ENCODE peak calls at places on chromosomes 5 and 9, in ten cellular contexts. J is HCT116, R is GM12878, F is heart left ventricle, V is right lobe of liver, Z is upper lobe of left lung, D is A549, X is body of pancreas, H is gastrocnemius medialis, Y is HepG2. T is an unnamed sample.

GRCh38 chr9:137395666-137396010 is 27.3 kb downstream of the EXD3 start:
- ATAC-seq in J (no peak), R (no peak), F (no peak), V (no peak), Z (no peak), D (peak; percentile 14), X (no peak), H (no peak), Y (no peak), T (no peak)

GRCh38 chr5:4359847-4360246 is 764.2 kb downstream of the IRX1 start:
- ATAC-seq in J (no peak), R (no peak), F (no peak), V (no peak), Z (no peak), D (no peak), X (no peak), H (no peak), Y (no peak), T (no peak)

GRCh38 chr5:73399761-73400160 is 48.8 kb downstream of the FOXD1 start:
- ATAC-seq in J (no peak), R (no peak), F (no peak), V (no peak), Z (no peak), D (no peak), X (no peak), H (no peak), Y (no peak), T (no peak)

GRCh38 chr5:73213566-73213998 is 40.6 kb downstream of the TMEM174 start:
- ATAC-seq in J (no peak), R (peak; percentile 39), F (no peak), V (no peak), Z (no peak), D (no peak), X (no peak), H (no peak), Y (no peak), T (no peak)

GRCh38 chr5:67799732-67800234 is 415.8 kb upstream of the PIK3R1 start:
- ATAC-seq in J (no peak), R (no peak), F (peak; percentile 85), V (peak; percentile 65), Z (peak; percentile 73), D (no peak), X (peak; percentile 65), H (peak; percentile 73), Y (no peak), T (peak; percentile 91)

GRCh38 chr5:122586351-122586750 is 188.5 kb upstream of the SNX2 start:
- ATAC-seq in J (no peak), R (no peak), F (no peak), V (no peak), Z (no peak), D (no peak), X (no peak), H (no peak), Y (no peak), T (no peak)

GRCh38 chr5:145495741-145496140 is 339.4 kb downstream of the PRELID2 start:
- ATAC-seq in J (peak; percentile 93), R (no peak), F (no peak), V (no peak), Z (no peak), D (peak; percentile 79), X (peak; percentile 40), H (peak; percentile 58), Y (no peak), T (peak; percentile 31)

GRCh38 chr5:96065577-96066385 is 104.1 kb upstream of the ELL2 start:
- ATAC-seq in J (no peak), R (peak; percentile 59), F (no peak), V (no peak), Z (no peak), D (no peak), X (no peak), H (no peak), Y (peak; percentile 31), T (no peak)

GRCh38 chr5:39399135-39400036 is 25.4 kb downstream of the DAB2 start:
- ATAC-seq in J (no peak), R (no peak), F (peak; percentile 74), V (peak; percentile 30), Z (peak; percentile 81), D (peak; percentile 96), X (peak; percentile 45), H (peak; percentile 93), Y (peak; percentile 28), T (peak; percentile 93)

GRCh38 chr5:73096239-73096575 is 24.2 kb upstream of the TMEM171 start:
- ATAC-seq in J (no peak), R (no peak), F (no peak), V (no peak), Z (no peak), D (no peak), X (no peak), H (no peak), Y (peak; percentile 29), T (no peak)

GRCh38 chr5:168883253-168883880 is 304.2 kb upstream of the PANK3 start:
- ATAC-seq in J (no peak), R (no peak), F (no peak), V (no peak), Z (no peak), D (no peak), X (no peak), H (no peak), Y (no peak), T (no peak)

GRCh38 chr9:28887188-28887884 is 1314.1 kb upstream of the C9orf72 start:
- ATAC-seq in J (no peak), R (no peak), F (no peak), V (no peak), Z (no peak), D (no peak), X (no peak), H (no peak), Y (no peak), T (no peak)

GRCh38 chr9:120891255-120891954 is 14.4 kb upstream of the PHF19 start:
- ATAC-seq in J (no peak), R (no peak), F (no peak), V (no peak), Z (no peak), D (no peak), X (no peak), H (no peak), Y (peak; percentile 48), T (no peak)

GRCh38 chr5:85769347-85769746 is 848.4 kb upstream of the COX7C start:
- ATAC-seq in J (no peak), R (no peak), F (no peak), V (no peak), Z (no peak), D (no peak), X (no peak), H (no peak), Y (no peak), T (no peak)

GRCh38 chr9:36928670-36929349 is 105.3 kb downstream of the PAX5 start:
- ATAC-seq in J (no peak), R (peak; percentile 77), F (no peak), V (no peak), Z (no peak), D (peak; percentile 42), X (no peak), H (no peak), Y (no peak), T (no peak)

GRCh38 chr5:24163091-24163490 is 481.7 kb downstream of the CDH10 start:
- ATAC-seq in J (no peak), R (no peak), F (no peak), V (no peak), Z (no peak), D (no peak), X (no peak), H (no peak), Y (no peak), T (no peak)

GRCh38 chr9:83005963-83006362 is 57.0 kb downstream of the RASEF start:
- ATAC-seq in J (no peak), R (no peak), F (no peak), V (no peak), Z (no peak), D (no peak), X (no peak), H (no peak), Y (no peak), T (no peak)

GRCh38 chr5:154850255-154851062 is at the start of gene FAXDC2:
- ATAC-seq in J (no peak), R (peak; percentile 80), F (peak; percentile 98), V (peak; percentile 98), Z (peak; percentile 95), D (peak; percentile 45), X (peak; percentile 95), H (peak; percentile 94), Y (peak; percentile 97), T (peak; percentile 98)
- TF ChIP-seq POLR2A in J (no peak), R (no peak), F (peak; percentile 76), V (no peak), Z (peak; percentile 46), D (no peak), X (peak; percentile 48), H (no peak), Y (no peak), T (peak; percentile 41)

DNA sequence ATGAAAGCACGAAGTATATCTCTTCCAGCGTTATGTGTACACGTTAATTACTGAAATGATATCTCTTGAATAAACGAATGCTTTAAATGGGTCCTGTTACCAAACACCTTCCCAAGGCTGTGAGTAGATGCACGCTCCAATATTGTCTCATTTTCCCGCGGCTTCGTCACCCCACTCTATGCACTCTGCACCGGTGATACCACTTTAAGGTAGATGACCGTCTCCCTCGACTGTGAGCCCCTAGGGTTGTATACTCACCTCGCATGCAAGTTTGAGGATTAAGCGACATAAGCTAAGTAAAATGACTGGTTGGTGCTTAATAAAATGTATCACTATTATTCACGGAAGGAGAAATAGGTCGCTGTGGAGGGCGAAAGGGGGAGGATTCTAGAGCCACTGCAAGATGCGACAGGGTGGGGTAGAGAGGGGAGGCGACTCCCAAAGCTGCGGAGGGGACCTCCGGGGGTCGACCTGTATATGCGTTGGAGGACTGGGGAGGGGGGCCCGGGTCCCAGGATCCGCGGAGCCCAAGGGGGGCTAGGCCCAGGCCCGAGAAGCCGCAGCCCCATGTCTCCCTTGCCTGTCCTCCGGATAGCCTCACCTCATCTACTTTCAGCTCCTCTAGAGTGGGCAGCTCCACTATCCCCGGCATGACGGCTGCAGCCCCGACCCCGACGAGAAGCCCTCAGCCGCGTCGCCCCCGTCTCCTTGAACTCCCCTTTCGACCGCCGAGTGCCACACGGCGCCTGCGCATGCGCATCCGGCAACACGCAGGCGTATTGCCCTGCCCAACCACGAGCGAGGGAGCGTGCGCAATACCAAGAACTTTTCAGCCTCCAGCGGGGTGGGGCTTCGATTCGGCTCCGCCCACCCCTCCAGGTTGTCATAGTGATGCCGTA is at the start of the genes MORN5 and NDUFA8:
- ATAC-seq in J (peak; percentile 93), R (peak; percentile 96), F (peak; percentile 96), V (peak; percentile 99), Z (peak; percentile 97), D (peak; percentile 97), X (peak; percentile 100), H (peak; percentile 96), Y (peak; percentile 94), T (peak; percentile 98)
- TF ChIP-seq POLR2A in J (peak; percentile 74), R (peak; percentile 89), F (peak; percentile 94), V (peak; percentile 71), Z (peak; percentile 77), D (peak; percentile 94), X (peak; percentile 68), H (peak; percentile 90), Y (peak; percentile 65), T (peak; percentile 57)

GRCh38 chr9:73178044-73178443 is 26.4 kb downstream of the ANXA1 start:
- ATAC-seq in J (no peak), R (no peak), F (no peak), V (no peak), Z (no peak), D (no peak), X (no peak), H (no peak), Y (no peak), T (no peak)
- TF ChIP-seq POLR2A in J (no peak), R (no peak), F (no peak), V (no peak), Z (no peak), D (no peak), X (no peak), H (no peak), Y (no peak), T (no peak)

GRCh38 chr5:100903036-100903887 is at the start of gene ST8SIA4:
- ATAC-seq in J (no peak), R (peak; percentile 67), F (peak; percentile 74), V (peak; percentile 83), Z (peak; percentile 93), D (peak; percentile 90), X (peak; percentile 58), H (peak; percentile 22), Y (peak; percentile 52), T (peak; percentile 62)
- TF ChIP-seq POLR2A in J (no peak), R (peak; percentile 93), F (peak; percentile 74), V (peak; percentile 74), Z (peak; percentile 90), D (peak; percentile 54), X (peak; percentile 46), H (peak; percentile 41), Y (no peak), T (peak; percentile 50)

T was measured in gastroesophageal sphincter.